ENCODE peak calls at places on chromosomes 5 and 9, in eight cellular contexts. One of them, this sample, is unnamed.

GRCh38 chr9:16258708-16259107 is 611.8 kb downstream of the BNC2 start:
- DNase-seq in lung: no peak
- DNase-seq in lower lobe of right lung: no peak
- DNase-seq in heart left ventricle: no peak
- DNase-seq in IMR-90: no peak
- DNase-seq in stomach: no peak
- DNase-seq in small intestine: no peak
- DNase-seq in coronary artery: no peak
- DNase-seq in this sample: no peak

GRCh38 chr5:78808380-78808779 is 159.8 kb upstream of the LHFPL2 start:
- DNase-seq in lung: no peak
- DNase-seq in lower lobe of right lung: no peak
- DNase-seq in heart left ventricle: no peak
- DNase-seq in IMR-90: no peak
- DNase-seq in stomach: no peak
- DNase-seq in small intestine: no peak
- DNase-seq in coronary artery: no peak
- DNase-seq in this sample: no peak

GRCh38 chr9:111008148-111009075 is 29.9 kb downstream of the LPAR1 start:
- DNase-seq in lung: no peak
- DNase-seq in lower lobe of right lung: no peak
- DNase-seq in heart left ventricle: no peak
- DNase-seq in IMR-90: peak
- DNase-seq in stomach: no peak
- DNase-seq in small intestine: no peak
- DNase-seq in coronary artery: no peak
- DNase-seq in this sample: no peak

GRCh38 chr5:171421331-171422262 is 2.1 kb downstream of the FGF18 start:
- DNase-seq in lung: no peak
- DNase-seq in lower lobe of right lung: peak
- DNase-seq in heart left ventricle: no peak
- DNase-seq in IMR-90: no peak
- DNase-seq in stomach: peak
- DNase-seq in small intestine: no peak
- DNase-seq in coronary artery: peak
- DNase-seq in this sample: no peak

GRCh38 chr5:91464886-91465646 is 81.9 kb upstream of the ARRDC3 start:
- DNase-seq in lung: no peak
- DNase-seq in lower lobe of right lung: no peak
- DNase-seq in heart left ventricle: no peak
- DNase-seq in IMR-90: no peak
- DNase-seq in stomach: no peak
- DNase-seq in small intestine: no peak
- DNase-seq in coronary artery: no peak
- DNase-seq in this sample: no peak

GRCh38 chr9:99353408-99353807 is 131.3 kb downstream of the SEC61B start:
- DNase-seq in lung: peak
- DNase-seq in lower lobe of right lung: no peak
- DNase-seq in heart left ventricle: no peak
- DNase-seq in IMR-90: peak
- DNase-seq in stomach: no peak
- DNase-seq in small intestine: no peak
- DNase-seq in coronary artery: no peak
- DNase-seq in this sample: no peak

GRCh38 chr9:120612218-120612617 is 32.3 kb upstream of the CDK5RAP2 start:
- DNase-seq in lung: no peak
- DNase-seq in lower lobe of right lung: no peak
- DNase-seq in heart left ventricle: no peak
- DNase-seq in IMR-90: peak
- DNase-seq in stomach: no peak
- DNase-seq in small intestine: no peak
- DNase-seq in coronary artery: no peak
- DNase-seq in this sample: no peak

GRCh38 chr9:127555830-127556820 is 56.0 kb upstream of the STXBP1 start:
- DNase-seq in lung: peak
- DNase-seq in lower lobe of right lung: peak
- DNase-seq in heart left ventricle: peak
- DNase-seq in IMR-90: peak
- DNase-seq in stomach: peak
- DNase-seq in small intestine: peak
- DNase-seq in coronary artery: no peak
- DNase-seq in this sample: peak

GRCh38 chr5:2582507-2582906 is 169.0 kb downstream of the IRX2 start:
- DNase-seq in lung: no peak
- DNase-seq in lower lobe of right lung: no peak
- DNase-seq in heart left ventricle: no peak
- DNase-seq in IMR-90: no peak
- DNase-seq in stomach: no peak
- DNase-seq in small intestine: no peak
- DNase-seq in coronary artery: no peak
- DNase-seq in this sample: no peak

GRCh38 chr5:88203977-88204735 is 64.5 kb downstream of the TMEM161B start:
- DNase-seq in lung: no peak
- DNase-seq in lower lobe of right lung: no peak
- DNase-seq in heart left ventricle: no peak
- DNase-seq in IMR-90: peak
- DNase-seq in stomach: no peak
- DNase-seq in small intestine: peak
- DNase-seq in coronary artery: no peak
- DNase-seq in this sample: no peak

GRCh38 chr9:100277166-100277979 is 75.4 kb downstream of the TEX10 start:
- DNase-seq in lung: no peak
- DNase-seq in lower lobe of right lung: no peak
- DNase-seq in heart left ventricle: no peak
- DNase-seq in IMR-90: peak
- DNase-seq in stomach: no peak
- DNase-seq in small intestine: no peak
- DNase-seq in coronary artery: no peak
- DNase-seq in this sample: peak

GRCh38 chr5:38188591-38188990 is 69.8 kb upstream of the EGFLAM start:
- DNase-seq in lung: no peak
- DNase-seq in lower lobe of right lung: no peak
- DNase-seq in heart left ventricle: no peak
- DNase-seq in IMR-90: no peak
- DNase-seq in stomach: no peak
- DNase-seq in small intestine: no peak
- DNase-seq in coronary artery: no peak
- DNase-seq in this sample: no peak

GRCh38 chr5:157464518-157465171 is 4.6 kb downstream of the NIPAL4 start:
- DNase-seq in lung: peak
- DNase-seq in lower lobe of right lung: no peak
- DNase-seq in heart left ventricle: no peak
- DNase-seq in IMR-90: peak
- DNase-seq in stomach: peak
- DNase-seq in small intestine: no peak
- DNase-seq in coronary artery: no peak
- DNase-seq in this sample: peak

GRCh38 chr5:78594946-78595921 is 53.3 kb downstream of the LHFPL2 start:
- DNase-seq in lung: no peak
- DNase-seq in lower lobe of right lung: no peak
- DNase-seq in heart left ventricle: peak
- DNase-seq in IMR-90: peak
- DNase-seq in stomach: no peak
- DNase-seq in small intestine: no peak
- DNase-seq in coronary artery: no peak
- DNase-seq in this sample: peak

GRCh38 chr5:157602505-157602904 is 26.9 kb upstream of the ADAM19 start:
- DNase-seq in lung: no peak
- DNase-seq in lower lobe of right lung: no peak
- DNase-seq in heart left ventricle: no peak
- DNase-seq in IMR-90: peak
- DNase-seq in stomach: no peak
- DNase-seq in small intestine: no peak
- DNase-seq in coronary artery: no peak
- DNase-seq in this sample: peak

GRCh38 chr5:29697786-29698414 is 1495.6 kb upstream of the CDH6 start:
- DNase-seq in lung: no peak
- DNase-seq in lower lobe of right lung: no peak
- DNase-seq in heart left ventricle: no peak
- DNase-seq in IMR-90: no peak
- DNase-seq in stomach: no peak
- DNase-seq in small intestine: no peak
- DNase-seq in coronary artery: no peak
- DNase-seq in this sample: no peak

GRCh38 chr5:66933066-66933465 is 263.5 kb downstream of the CD180 start:
- DNase-seq in lung: no peak
- DNase-seq in lower lobe of right lung: no peak
- DNase-seq in heart left ventricle: no peak
- DNase-seq in IMR-90: peak
- DNase-seq in stomach: no peak
- DNase-seq in small intestine: no peak
- DNase-seq in coronary artery: no peak
- DNase-seq in this sample: peak

GRCh38 chr9:76023715-76024195 is 133.3 kb downstream of the PCSK5 start:
- DNase-seq in lung: no peak
- DNase-seq in lower lobe of right lung: no peak
- DNase-seq in heart left ventricle: no peak
- DNase-seq in IMR-90: no peak
- DNase-seq in stomach: no peak
- DNase-seq in small intestine: no peak
- DNase-seq in coronary artery: no peak
- DNase-seq in this sample: no peak

GRCh38 chr5:130109152-130109551 is 204.9 kb downstream of the CHSY3 start:
- DNase-seq in lung: no peak
- DNase-seq in lower lobe of right lung: no peak
- DNase-seq in heart left ventricle: no peak
- DNase-seq in IMR-90: peak
- DNase-seq in stomach: no peak
- DNase-seq in small intestine: no peak
- DNase-seq in coronary artery: no peak
- DNase-seq in this sample: peak

GRCh38 chr5:139514486-139514856 is 31.9 kb upstream of the STING1 start:
- DNase-seq in lung: no peak
- DNase-seq in lower lobe of right lung: no peak
- DNase-seq in heart left ventricle: no peak
- DNase-seq in IMR-90: no peak
- DNase-seq in stomach: no peak
- DNase-seq in small intestine: no peak
- DNase-seq in coronary artery: no peak
- DNase-seq in this sample: peak

GRCh38 chr5:179599973-179600372 is 23.5 kb downstream of the HNRNPH1 start:
- DNase-seq in lung: no peak
- DNase-seq in lower lobe of right lung: no peak
- DNase-seq in heart left ventricle: no peak
- DNase-seq in IMR-90: no peak
- DNase-seq in stomach: no peak
- DNase-seq in small intestine: no peak
- DNase-seq in coronary artery: no peak
- DNase-seq in this sample: no peak

GRCh38 chr9:13555989-13556500 is 276.6 kb upstream of the MPDZ start:
- DNase-seq in lung: no peak
- DNase-seq in lower lobe of right lung: no peak
- DNase-seq in heart left ventricle: no peak
- DNase-seq in IMR-90: no peak
- DNase-seq in stomach: no peak
- DNase-seq in small intestine: no peak
- DNase-seq in coronary artery: no peak
- DNase-seq in this sample: no peak

GRCh38 chr5:172178301-172179031 is 9.6 kb downstream of the STK10 start:
- DNase-seq in lung: no peak
- DNase-seq in lower lobe of right lung: no peak
- DNase-seq in heart left ventricle: no peak
- DNase-seq in IMR-90: no peak
- DNase-seq in stomach: peak
- DNase-seq in small intestine: no peak
- DNase-seq in coronary artery: no peak
- DNase-seq in this sample: no peak

GRCh38 chr9:98437458-98438034 is 182.1 kb upstream of the TBC1D2 start:
- DNase-seq in lung: no peak
- DNase-seq in lower lobe of right lung: no peak
- DNase-seq in heart left ventricle: no peak
- DNase-seq in IMR-90: no peak
- DNase-seq in stomach: no peak
- DNase-seq in small intestine: no peak
- DNase-seq in coronary artery: peak
- DNase-seq in this sample: no peak

GRCh38 chr9:37293664-37294524 is 128.6 kb upstream of the GRHPR start:
- DNase-seq in lung: no peak
- DNase-seq in lower lobe of right lung: no peak
- DNase-seq in heart left ventricle: no peak
- DNase-seq in IMR-90: peak
- DNase-seq in stomach: no peak
- DNase-seq in small intestine: no peak
- DNase-seq in coronary artery: no peak
- DNase-seq in this sample: no peak
- H3K27ac ChIP-seq in lung: no peak
- H3K27ac ChIP-seq in lower lobe of right lung: no peak
- H3K27ac ChIP-seq in heart left ventricle: no peak
- H3K27ac ChIP-seq in IMR-90: no peak
- H3K27ac ChIP-seq in stomach: no peak
- H3K27ac ChIP-seq in small intestine: no peak
- H3K27ac ChIP-seq in coronary artery: no peak
- H3K27ac ChIP-seq in this sample: no peak

DNA sequence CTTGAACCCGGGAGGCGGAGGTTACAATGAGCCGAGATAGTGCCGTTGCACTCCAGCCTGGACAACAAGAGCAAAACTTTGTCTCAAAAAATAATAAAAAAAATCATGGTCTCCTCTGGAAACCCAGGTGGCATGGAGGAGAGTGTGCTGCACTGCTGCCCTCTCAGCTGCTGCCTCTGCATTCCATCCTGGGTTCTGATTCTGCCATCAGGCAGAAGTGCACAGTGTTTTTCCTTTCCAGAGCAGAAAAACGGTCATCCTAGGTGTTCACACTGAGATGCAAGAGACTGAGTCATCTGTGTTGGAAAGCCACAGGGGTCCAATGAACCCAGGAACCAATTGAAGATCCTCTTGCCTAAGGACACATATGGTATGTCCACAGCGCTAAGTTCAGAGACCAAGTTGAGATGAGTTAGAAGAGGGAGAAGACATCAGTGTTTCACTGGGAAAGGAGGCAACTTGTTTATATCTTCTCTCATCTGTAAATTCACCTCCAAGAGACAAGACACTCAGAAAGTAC is 88.8 kb upstream of the DMRT1 start:
- DNase-seq in lung: no peak
- DNase-seq in lower lobe of right lung: no peak
- DNase-seq in heart left ventricle: no peak
- DNase-seq in IMR-90: peak
- DNase-seq in stomach: no peak
- DNase-seq in small intestine: no peak
- DNase-seq in coronary artery: no peak
- DNase-seq in this sample: no peak
- H3K27ac ChIP-seq in lung: peak
- H3K27ac ChIP-seq in lower lobe of right lung: no peak
- H3K27ac ChIP-seq in heart left ventricle: no peak
- H3K27ac ChIP-seq in IMR-90: peak
- H3K27ac ChIP-seq in stomach: peak
- H3K27ac ChIP-seq in small intestine: no peak
- H3K27ac ChIP-seq in coronary artery: peak
- H3K27ac ChIP-seq in this sample: peak

GRCh38 chr9:137275203-137275936 is 2.2 kb upstream of the TOR4A start:
- DNase-seq in lung: no peak
- DNase-seq in lower lobe of right lung: peak
- DNase-seq in heart left ventricle: peak
- DNase-seq in IMR-90: no peak
- DNase-seq in stomach: no peak
- DNase-seq in small intestine: no peak
- DNase-seq in coronary artery: no peak
- DNase-seq in this sample: no peak
- H3K27ac ChIP-seq in lung: peak
- H3K27ac ChIP-seq in lower lobe of right lung: peak
- H3K27ac ChIP-seq in heart left ventricle: peak
- H3K27ac ChIP-seq in IMR-90: no peak
- H3K27ac ChIP-seq in stomach: peak
- H3K27ac ChIP-seq in small intestine: no peak
- H3K27ac ChIP-seq in coronary artery: no peak
- H3K27ac ChIP-seq in this sample: no peak

GRCh38 chr5:17802256-17802655 is 168.0 kb downstream of the TAF11L14 start:
- DNase-seq in lung: no peak
- DNase-seq in lower lobe of right lung: no peak
- DNase-seq in heart left ventricle: no peak
- DNase-seq in IMR-90: no peak
- DNase-seq in stomach: no peak
- DNase-seq in small intestine: no peak
- DNase-seq in coronary artery: no peak
- DNase-seq in this sample: no peak
- H3K27ac ChIP-seq in lung: no peak
- H3K27ac ChIP-seq in lower lobe of right lung: no peak
- H3K27ac ChIP-seq in heart left ventricle: no peak
- H3K27ac ChIP-seq in IMR-90: no peak
- H3K27ac ChIP-seq in stomach: no peak
- H3K27ac ChIP-seq in small intestine: no peak
- H3K27ac ChIP-seq in coronary artery: no peak
- H3K27ac ChIP-seq in this sample: no peak

This sample was measured in foreskin keratinocyte.